ENCODE peak calls at places on chromosomes 3 and 15, in six cellular contexts. W is activated T-helper 1 cell treated with anti-CD3 and anti-CD28 coated beads, Interleukin-12 subunit alpha, Interleukin-12 subunit beta, Interleukin-2, Interleukin-4 antibody, amounts not matched to agents 30 ng/mL and 10 ng/mL and 1 ng/mL, durations not matched to agents 14 hours and 24 hours and 36 hours; U is IMR-90; X is AG04449; R is thyroid gland; F is neural crest cell. C is an unnamed sample.

GRCh38 chr15:52464478-52464877 is 64.2 kb downstream of the MYO5A start:
- DNase-seq in F (no peak), R (no peak), U (no peak), W (no peak), X (no peak), C (no peak)

GRCh38 chr3:183252973-183253363 is at the start of gene B3GNT5:
- DNase-seq in F (no peak), X (no peak), W (peak), U (no peak), R (peak), C (no peak)

GRCh38 chr3:62379206-62379834 is 6.0 kb upstream of the FEZF2 start:
- DNase-seq in F (no peak), X (no peak), W (no peak), U (no peak), R (no peak), C (no peak)

GRCh38 chr3:10597733-10598132 is 92.3 kb upstream of the ATP2B2 start:
- DNase-seq in W (no peak), R (no peak), F (no peak), U (no peak), X (no peak), C (no peak)

GRCh38 chr15:79967331-79968182 is 3.4 kb downstream of the BCL2A1 start:
- DNase-seq in R (no peak), X (no peak), U (no peak), F (no peak), W (peak), C (peak)

GRCh38 chr3:127441764-127442163 is 148.8 kb downstream of the TPRA1 start:
- DNase-seq in F (no peak), R (no peak), U (no peak), X (no peak), W (no peak), C (no peak)

GRCh38 chr3:139328356-139328755 is 15.5 kb upstream of the MRPS22 start:
- DNase-seq in W (no peak), X (no peak), R (no peak), U (no peak), F (no peak), C (no peak)

GRCh38 chr15:36579792-36580431 is 486 bp downstream of the CDIN1 start:
- DNase-seq in R (peak), F (no peak), U (no peak), X (no peak), W (no peak), C (no peak)

GRCh38 chr15:78076231-78077052 is 1.1 kb downstream of the TBC1D2B start:
- DNase-seq in W (no peak), F (no peak), R (no peak), U (no peak), X (no peak), C (no peak)

GRCh38 chr3:70861234-70861633 is 548.8 kb upstream of the MDFIC2 start:
- DNase-seq in F (no peak), W (no peak), U (peak), R (no peak), X (peak), C (peak)

GRCh38 chr3:180913582-180914404 is 1.3 kb downstream of the FXR1 start:
- DNase-seq in R (no peak), X (no peak), W (no peak), U (peak), F (no peak), C (peak)

GRCh38 chr3:155805802-155806618 is at the start of gene C3orf33:
- DNase-seq in F (peak), R (peak), X (no peak), W (peak), U (peak), C (peak)

GRCh38 chr15:101543026-101543390 is 53.5 kb upstream of the PCSK6 start:
- DNase-seq in F (no peak), R (no peak), W (no peak), X (no peak), U (no peak), C (no peak)

GRCh38 chr3:49629451-49629850 is 44.7 kb upstream of the APEH start:
- DNase-seq in F (no peak), U (no peak), R (no peak), W (no peak), X (no peak), C (no peak)

GRCh38 chr3:197227780-197228574 is 70.4 kb downstream of the DLG1 start:
- DNase-seq in W (no peak), X (no peak), U (no peak), R (no peak), F (no peak), C (no peak)

GRCh38 chr15:42156266-42156922 is at the start of gene PLA2G4F:
- DNase-seq in F (no peak), X (no peak), R (peak), U (no peak), W (no peak), C (no peak)

GRCh38 chr3:170258105-170258487 is 35.9 kb downstream of the PRKCI start:
- DNase-seq in F (no peak), U (no peak), X (no peak), W (no peak), R (no peak), C (no peak)

GRCh38 chr3:123113889-123114450 is 47.1 kb downstream of the PDIA5 start:
- DNase-seq in R (no peak), F (no peak), U (no peak), W (no peak), X (no peak), C (peak)

GRCh38 chr3:138114988-138115971 is at the start of gene DZIP1L:
- DNase-seq in R (peak), F (peak), X (peak), U (peak), W (peak), C (peak)

C was measured in iris pigment epithelial cell.